ENCODE peak calls at places on chromosomes 1 and 21, in nine cellular contexts. Y, U, R, W, N, B, A, S and E are unnamed samples.

GRCh38 chr1:22949807-22950462 is 22.7 kb downstream of the LACTBL1 start:
- DNase-seq in A (no peak), Y (no peak), N (no peak), R (peak), W (no peak), U (no peak), S (no peak), B (no peak), E (no peak)

GRCh38 chr1:86156571-86157455 is at the start of gene COL24A1:
- DNase-seq in U (no peak), R (peak), A (peak), N (peak), Y (peak), W (peak), B (peak), S (peak), E (peak)

GRCh38 chr1:226637147-226637935 is 88.8 kb downstream of the STUM start:
- DNase-seq in N (peak), R (no peak), S (no peak), B (no peak), U (no peak), A (peak), W (peak), Y (peak), E (peak)

GRCh38 chr21:33265664-33266049 is 510 bp upstream of the IL10RB start:
- DNase-seq in U (peak), Y (no peak), N (peak), A (peak), S (no peak), B (no peak), R (peak), W (no peak), E (no peak)

GRCh38 chr21:41894511-41894910 is 15.4 kb upstream of the PRDM15 start:
- DNase-seq in A (no peak), U (no peak), B (no peak), S (no peak), Y (no peak), R (no peak), W (no peak), N (peak), E (no peak)

GRCh38 chr1:27787895-27788294 is 14.9 kb downstream of the STX12 start:
- DNase-seq in A (no peak), W (no peak), S (no peak), U (no peak), B (no peak), Y (no peak), N (no peak), R (peak), E (no peak)

GRCh38 chr1:169250022-169250421 is 117.6 kb downstream of the NME7 start:
- DNase-seq in N (no peak), R (no peak), U (no peak), A (no peak), B (no peak), Y (no peak), W (no peak), S (no peak), E (no peak)

GRCh38 chr1:232599178-232600041 is 30.5 kb downstream of the SIPA1L2 start:
- DNase-seq in Y (no peak), B (peak), N (no peak), U (no peak), W (peak), R (no peak), A (no peak), S (no peak), E (no peak)

GRCh38 chr1:44604167-44604955 is 69.9 kb downstream of the TMEM53 start:
- DNase-seq in U (no peak), S (no peak), A (no peak), W (no peak), N (no peak), Y (no peak), R (no peak), B (no peak), E (no peak)

GRCh38 chr1:175530167-175530566 is 213.2 kb downstream of the TNR start:
- DNase-seq in U (no peak), B (no peak), W (no peak), A (no peak), N (no peak), S (no peak), Y (no peak), R (no peak), E (no peak)

GRCh38 chr1:10514490-10515235 is 39.9 kb downstream of the PEX14 start:
- DNase-seq in R (peak), B (peak), W (peak), A (no peak), U (no peak), N (no peak), S (no peak), Y (no peak), E (no peak)

GRCh38 chr1:170175032-170175431 is 29.3 kb downstream of the NTMT2 start:
- DNase-seq in U (no peak), A (no peak), S (no peak), N (no peak), B (no peak), W (no peak), Y (no peak), R (no peak), E (no peak)

GRCh38 chr1:98940680-98941079 is 64.0 kb downstream of the PLPPR5 start:
- DNase-seq in N (no peak), A (no peak), U (no peak), Y (no peak), R (no peak), B (no peak), S (no peak), W (peak), E (no peak)

GRCh38 chr1:81708239-81708638 is 92.5 kb upstream of the ADGRL2 start:
- DNase-seq in W (no peak), Y (no peak), S (no peak), U (no peak), B (no peak), R (no peak), A (no peak), N (no peak), E (no peak)

GRCh38 chr21:26949830-26950229 is 17.1 kb downstream of the ADAMTS5 start:
- DNase-seq in R (no peak), A (no peak), U (no peak), S (no peak), B (no peak), Y (no peak), N (no peak), W (no peak), E (no peak)

GRCh38 chr1:25771246-25772114 is 28.5 kb upstream of the SELENON start:
- DNase-seq in Y (peak), U (no peak), S (no peak), B (peak), A (peak), N (no peak), R (peak), W (peak), E (peak)

GRCh38 chr1:57424231-57425027 is 569 bp upstream of the DAB1 start:
- DNase-seq in N (no peak), Y (no peak), R (peak), A (peak), U (no peak), S (peak), W (peak), B (peak), E (peak)

GRCh38 chr1:222754386-222755139 is 17.6 kb downstream of the FAM177B start:
- DNase-seq in N (peak), A (peak), R (peak), W (no peak), S (peak), B (no peak), Y (peak), U (no peak), E (peak)

GRCh38 chr1:156692958-156693857 is 12.2 kb downstream of the CRABP2 start:
- DNase-seq in U (no peak), N (no peak), Y (no peak), B (no peak), A (peak), W (peak), S (no peak), R (peak), E (no peak)

GRCh38 chr21:44666401-44667320 is at the start of gene KRTAP12-2:
- DNase-seq in N (no peak), S (no peak), A (peak), W (no peak), R (no peak), U (no peak), Y (no peak), B (no peak), E (peak)

GRCh38 chr1:116855220-116855619 is 54.5 kb upstream of the PTGFRN start:
- DNase-seq in W (peak), N (peak), R (peak), S (peak), Y (no peak), B (peak), U (no peak), A (peak), E (peak)

GRCh38 chr1:175865041-175865766 is 121.8 kb upstream of the TNR start:
- DNase-seq in Y (no peak), N (peak), S (peak), W (peak), A (no peak), R (no peak), U (no peak), B (no peak), E (no peak)

GRCh38 chr1:197786280-197786679 is 11.0 kb upstream of the DENND1B start:
- DNase-seq in A (no peak), R (no peak), B (no peak), U (no peak), W (no peak), N (no peak), Y (no peak), S (no peak), E (no peak)

GRCh38 chr1:107862064-107862463 is 102.9 kb downstream of the VAV3 start:
- DNase-seq in U (no peak), B (no peak), W (no peak), N (no peak), S (no peak), R (no peak), A (no peak), Y (no peak), E (no peak)

GRCh38 chr1:58929667-58930325 is 145.9 kb upstream of the JUN start:
- DNase-seq in S (no peak), R (peak), Y (no peak), U (no peak), W (no peak), N (no peak), B (no peak), A (no peak), E (no peak)

GRCh38 chr1:203359010-203359571 is 8.2 kb upstream of the FMOD start:
- DNase-seq in W (no peak), U (no peak), A (no peak), R (peak), N (peak), Y (peak), S (no peak), B (no peak), E (no peak)

GRCh38 chr1:37940299-37940947 is 6.4 kb downstream of the INPP5B start:
- DNase-seq in B (no peak), S (no peak), U (no peak), R (peak), N (no peak), A (no peak), W (no peak), Y (no peak), E (no peak)

DNA sequence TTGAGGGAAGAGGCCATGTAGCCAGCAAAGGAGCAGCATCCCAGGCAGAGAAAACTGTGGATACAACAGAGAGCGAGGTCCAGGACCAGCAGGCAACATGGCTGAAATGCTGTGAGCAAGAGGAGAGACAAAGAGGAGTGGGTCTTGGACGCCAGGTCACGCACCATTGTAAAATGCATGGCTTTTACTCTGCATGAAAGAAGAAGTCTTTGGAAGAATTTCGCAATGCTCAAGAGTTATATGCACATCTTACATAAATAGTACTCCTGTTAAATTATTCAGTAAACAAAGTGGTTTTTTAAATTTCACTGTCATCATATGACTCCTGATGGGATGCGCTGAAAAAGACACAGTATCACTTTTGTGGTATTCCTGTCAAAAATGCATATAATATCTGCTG is 3.5 kb downstream of the CD244 start:
- DNase-seq in B (no peak), Y (no peak), R (no peak), A (no peak), U (no peak), W (no peak), N (no peak), S (no peak), E (no peak)
- H3K4me3 ChIP-seq in B (no peak), Y (no peak), R (no peak), A (no peak), U (no peak), W (no peak), N (no peak), S (no peak), E (no peak)

GRCh38 chr1:46603481-46603857 is 599 bp downstream of the MKNK1 start:
- DNase-seq in Y (no peak), W (peak), R (no peak), U (no peak), N (no peak), S (no peak), B (no peak), A (no peak), E (no peak)
- H3K27ac ChIP-seq in Y (peak), W (no peak), R (peak), U (peak), N (peak), S (no peak), B (no peak), A (peak), E (peak)

GRCh38 chr21:21045538-21045937 is 47.3 kb downstream of the NCAM2 start:
- DNase-seq in W (no peak), A (no peak), S (no peak), B (no peak), Y (no peak), R (no peak), U (no peak), N (no peak), E (no peak)
- H3K4me3 ChIP-seq in W (no peak), A (no peak), S (no peak), B (no peak), Y (no peak), R (no peak), U (no peak), N (no peak), E (no peak)

DNA sequence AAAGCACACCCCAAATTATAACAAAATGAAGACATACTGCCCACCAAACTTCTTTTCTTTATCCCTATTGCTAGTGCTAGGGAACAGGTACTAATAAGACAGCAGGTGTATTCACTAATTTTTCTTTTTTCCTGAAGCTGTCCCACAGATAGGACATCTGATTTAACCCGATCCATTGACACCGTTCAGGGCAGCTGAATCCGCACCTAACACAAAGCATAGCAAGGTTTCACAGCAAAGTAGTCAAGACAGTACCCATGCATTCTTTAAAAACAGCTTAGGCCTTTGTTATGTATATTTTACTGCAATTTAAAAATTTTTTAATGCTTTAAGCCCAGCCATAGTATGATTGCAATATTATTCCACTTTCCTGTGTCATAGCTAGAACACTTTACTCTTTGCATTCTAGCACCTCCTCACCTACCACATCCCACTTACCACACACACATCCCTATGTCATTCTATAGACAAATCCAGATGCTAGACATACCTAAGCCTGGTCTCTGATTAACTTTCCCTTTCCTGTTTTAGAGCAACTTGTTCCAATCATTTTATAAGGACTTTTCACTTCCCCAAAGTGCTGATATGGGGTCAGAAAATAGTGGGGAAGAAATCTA is 40.4 kb downstream of the GATAD2B start:
- DNase-seq in W (no peak), N (no peak), S (no peak), A (no peak), B (peak), R (no peak), U (no peak), Y (no peak), E (no peak)
- H3K27ac ChIP-seq in W (no peak), N (no peak), S (no peak), A (no peak), B (peak), R (peak), U (no peak), Y (no peak), E (no peak)

GRCh38 chr21:31201548-31201947 is 142.5 kb downstream of the TIAM1 start:
- DNase-seq in N (peak), S (no peak), Y (no peak), R (no peak), U (no peak), W (no peak), A (no peak), B (no peak), E (no peak)
- H3K4me3 ChIP-seq in N (no peak), S (no peak), Y (no peak), R (no peak), U (peak), W (no peak), A (no peak), B (no peak), E (no peak)

GRCh38 chr1:109803901-109804331 is 40.2 kb upstream of the EPS8L3 start:
- DNase-seq in W (no peak), B (no peak), U (no peak), R (no peak), A (no peak), S (peak), Y (peak), N (peak), E (no peak)

GRCh38 chr1:109804660-109805059 is 40.9 kb upstream of the EPS8L3 start:
- DNase-seq in S (peak), Y (no peak), U (no peak), R (no peak), A (no peak), B (no peak), W (no peak), N (no peak), E (no peak)

GRCh38 chr1:109801791-109802135 is 38.0 kb upstream of the EPS8L3 start:
- DNase-seq in U (no peak), S (peak), R (no peak), N (no peak), A (no peak), B (no peak), Y (peak), W (no peak), E (no peak)

GRCh38 chr1:109802136-109802900 is 38.6 kb upstream of the EPS8L3 start:
- DNase-seq in U (no peak), Y (peak), N (no peak), R (no peak), B (no peak), A (no peak), S (peak), W (no peak), E (no peak)

GRCh38 chr1:109802901-109803561 is 39.3 kb upstream of the EPS8L3 start:
- DNase-seq in N (peak), R (no peak), B (peak), W (no peak), A (no peak), S (peak), U (no peak), Y (peak), E (no peak)
- H3K27ac ChIP-seq in N (peak), R (no peak), B (no peak), W (no peak), A (no peak), S (peak), U (peak), Y (no peak), E (peak)

DNA sequence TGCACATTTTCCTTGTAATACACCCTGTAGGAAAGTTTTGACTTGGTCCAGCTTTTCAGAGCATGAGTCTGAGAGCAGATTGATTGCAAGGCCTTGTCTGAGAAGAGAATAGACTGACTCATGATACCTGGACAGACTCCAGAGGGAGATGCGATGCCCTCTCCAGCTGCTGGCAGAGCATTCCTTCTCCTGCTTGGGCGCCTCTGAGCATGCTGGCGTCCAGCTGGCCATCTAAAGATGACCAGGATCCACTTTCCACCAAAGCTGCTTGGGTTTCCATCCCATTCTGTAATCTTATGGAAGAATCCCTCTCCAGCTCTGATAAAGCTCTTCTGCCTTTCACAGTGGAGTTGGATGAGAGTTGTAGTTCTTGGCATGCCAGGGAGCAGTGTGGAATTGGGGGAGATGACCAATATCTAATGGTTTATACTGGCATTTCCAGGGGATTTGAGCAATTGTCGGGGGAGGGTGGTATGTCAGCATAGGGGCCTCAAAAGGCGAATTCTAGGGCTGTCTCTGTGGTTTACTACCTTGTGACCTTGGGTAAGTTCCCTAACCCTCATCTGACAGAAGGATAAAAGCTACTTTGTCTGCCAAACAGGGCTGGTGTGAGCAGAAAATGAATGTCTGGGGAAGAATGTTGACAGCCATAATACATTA is 19.5 kb downstream of the SZRD1 start:
- DNase-seq in N (peak), B (peak), U (no peak), A (no peak), S (no peak), W (no peak), Y (no peak), R (no peak), E (no peak)
- H3K4me3 ChIP-seq in N (peak), B (no peak), U (peak), A (peak), S (no peak), W (no peak), Y (no peak), R (no peak), E (no peak)

GRCh38 chr1:33182452-33182851 is 609 bp upstream of the TRIM62 start:
- DNase-seq in W (peak), S (no peak), B (peak), N (peak), U (no peak), A (peak), R (peak), Y (peak), E (peak)
- H3K27ac ChIP-seq in W (no peak), S (no peak), B (no peak), N (peak), U (peak), A (peak), R (peak), Y (peak), E (peak)

DNA sequence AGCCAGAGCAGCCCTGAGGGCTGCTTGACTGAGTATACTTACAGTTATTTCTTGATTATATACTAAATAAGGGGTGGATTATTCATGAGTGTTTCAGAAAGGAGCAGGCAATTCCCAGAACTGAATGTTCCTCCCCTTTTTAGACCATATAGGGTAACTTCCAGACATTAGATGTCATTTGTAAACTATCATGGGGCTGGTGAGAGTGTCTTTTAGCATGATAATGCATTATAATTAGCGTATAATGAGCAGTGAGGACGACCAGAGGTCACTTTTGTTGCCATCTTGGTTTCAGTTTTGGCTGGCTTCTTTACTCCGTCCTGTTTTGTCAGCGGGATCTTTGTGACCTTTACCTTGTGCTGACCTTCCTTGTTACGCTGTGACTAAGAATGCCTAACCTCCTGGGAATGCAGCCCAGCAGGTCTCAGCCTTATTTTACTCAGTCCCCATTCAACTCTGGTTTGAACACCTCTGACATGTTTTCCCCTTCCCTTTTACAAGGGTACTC is 16.1 kb downstream of the KCTD3 start:
- DNase-seq in U (no peak), S (no peak), W (peak), A (no peak), R (peak), B (no peak), Y (no peak), N (no peak), E (no peak)
- H3K4me3 ChIP-seq in U (peak), S (no peak), W (no peak), A (no peak), R (no peak), B (no peak), Y (no peak), N (no peak), E (no peak)